ENCODE peak calls at places on chromosome 9, in six cellular contexts. B is SK-N-SH, A is BE2C, J is fibroblast of villous mesenchyme, D is lung, E is cardiac muscle cell. Q is an unnamed sample.
A peak's percentile ranks its signal among the peaks of the same experiment; 100 is the strongest.

GRCh38 chr9:97500263-97500662 is 1.2 kb upstream of the TMOD1 start:
- DNase-seq in B (no peak), A (no peak), J (no peak), D (no peak), E (no peak), Q (no peak)

GRCh38 chr9:121720311-121720991 is 69.0 kb downstream of the DAB2IP start:
- DNase-seq in B (no peak), A (no peak), J (no peak), D (no peak), E (no peak), Q (no peak)

GRCh38 chr9:133171161-133171955 is 7.6 kb upstream of the GBGT1 start:
- DNase-seq in B (no peak), A (no peak), J (no peak), D (no peak), E (no peak), Q (no peak)

GRCh38 chr9:125960631-125961030 is 213.5 kb downstream of the PBX3 start:
- DNase-seq in B (no peak), A (no peak), J (no peak), D (no peak), E (no peak), Q (no peak)

GRCh38 chr9:27426717-27427645 is 97.1 kb upstream of the IFNK start:
- DNase-seq in B (no peak), A (no peak), J (peak; percentile 72), D (no peak), E (peak; percentile 50), Q (no peak)

GRCh38 chr9:34665381-34666250 is 3.2 kb upstream of the CCL27 start:
- DNase-seq in B (peak; percentile 96), A (peak; percentile 96), J (peak; percentile 96), D (peak; percentile 97), E (peak; percentile 97), Q (peak; percentile 98)

GRCh38 chr9:114072181-114073140 is 5.6 kb downstream of the AMBP start:
- DNase-seq in B (no peak), A (no peak), J (no peak), D (peak; percentile 47), E (no peak), Q (peak; percentile 91)

GRCh38 chr9:126151031-126151670 is 175.5 kb upstream of the MVB12B start:
- DNase-seq in B (peak; percentile 45), A (no peak), J (no peak), D (peak; percentile 47), E (no peak), Q (no peak)

GRCh38 chr9:70477907-70478480 is 63.5 kb upstream of the KLF9 start:
- DNase-seq in B (no peak), A (no peak), J (no peak), D (peak; percentile 72), E (no peak), Q (no peak)

GRCh38 chr9:7315116-7315515 is 484.5 kb downstream of the DMAC1 start:
- DNase-seq in B (no peak), A (no peak), J (peak; percentile 13), D (no peak), E (no peak), Q (no peak)

GRCh38 chr9:126763130-126763764 is 41.6 kb upstream of the ZBTB43 start:
- DNase-seq in B (peak; percentile 42), A (peak; percentile 55), J (no peak), D (no peak), E (no peak), Q (no peak)

DNA sequence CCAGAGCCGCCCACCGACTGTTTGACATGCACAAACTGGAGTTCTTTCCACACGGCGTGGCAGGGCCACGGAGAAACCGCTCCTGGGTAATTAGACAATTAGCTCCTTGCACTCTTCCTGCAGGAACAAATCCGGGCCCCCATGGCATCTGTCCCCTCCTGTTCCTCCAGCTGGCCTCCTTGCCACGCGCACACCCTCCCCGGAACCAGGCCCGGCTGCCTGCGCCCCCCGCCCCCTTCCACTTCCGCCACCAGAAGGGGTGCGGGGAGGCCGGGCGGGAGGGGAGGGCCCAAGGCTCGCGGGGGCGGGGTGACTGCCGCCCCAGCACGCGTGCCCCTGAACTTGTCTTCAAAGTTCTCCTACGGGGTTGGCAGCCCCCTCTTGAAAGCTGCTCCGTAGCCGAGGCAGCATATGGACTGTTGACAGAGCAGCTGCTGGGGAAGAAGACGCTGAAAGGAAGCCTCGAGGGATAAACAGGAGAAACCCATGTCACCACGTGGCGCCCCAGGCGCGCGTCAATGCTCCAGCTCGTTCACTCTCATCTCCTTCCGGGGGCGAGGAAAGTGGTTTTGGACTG is 74.4 kb downstream of the SEC61B start:
- DNase-seq in B (peak; percentile 30), A (peak; percentile 61), J (peak; percentile 18), D (no peak), E (no peak), Q (no peak)
- H3K4me3 ChIP-seq in B (no peak overlapping the region), A (peak overlapping the region; percentile 35), J (no peak overlapping the region), D (no peak overlapping the region), E (no peak overlapping the region), Q (peak overlapping the region; percentile 42)

GRCh38 chr9:107922246-107922645 is 432.7 kb upstream of the KLF4 start:
- DNase-seq in B (no peak), A (no peak), J (no peak), D (no peak), E (no peak), Q (no peak)
- H3K4me3 ChIP-seq in B (no peak overlapping the region), A (no peak overlapping the region), J (no peak overlapping the region), D (no peak overlapping the region), E (no peak overlapping the region), Q (no peak overlapping the region)

GRCh38 chr9:131290767-131291370 is 1.3 kb downstream of the PLPP7 start:
- DNase-seq in B (no peak), A (no peak), J (no peak), D (no peak), E (no peak), Q (no peak)
- H3K4me3 ChIP-seq in B (peak overlapping the region; percentile 57), A (peak overlapping the region; percentile 81), J (peak overlapping the region; percentile 45), D (no peak overlapping the region), E (no peak overlapping the region), Q (peak overlapping the region; percentile 54)

GRCh38 chr9:127965953-127966352 is 14.8 kb downstream of the EEIG1 start:
- DNase-seq in B (peak; percentile 54), A (peak; percentile 25), J (no peak), D (no peak), E (no peak), Q (no peak)
- H3K4me3 ChIP-seq in B (no peak overlapping the region), A (no peak overlapping the region), J (no peak overlapping the region), D (no peak overlapping the region), E (no peak overlapping the region), Q (peak overlapping the region; percentile 10)

DNA sequence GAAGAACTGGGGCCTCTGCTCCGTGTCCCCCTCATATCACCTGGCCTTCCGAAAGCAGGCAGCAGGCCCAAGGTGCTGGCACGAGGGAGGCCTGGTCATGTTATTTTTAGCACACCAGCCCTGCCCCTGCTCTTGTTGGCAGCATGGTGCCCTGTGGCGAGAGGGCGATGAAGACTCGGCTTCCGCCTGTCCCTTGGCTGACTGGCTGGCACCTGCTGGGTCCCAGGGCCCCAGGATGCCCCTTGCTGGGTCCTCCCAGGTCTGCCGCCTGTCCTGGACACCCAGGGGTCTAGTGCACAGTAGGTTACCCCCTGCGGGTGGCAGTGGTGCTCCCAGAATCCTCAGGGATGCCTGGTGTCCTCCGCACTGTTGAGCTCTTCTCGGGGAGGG is 77.0 kb downstream of the RXRA start:
- DNase-seq in B (no peak), A (no peak), J (no peak), D (no peak), E (no peak), Q (peak; percentile 86)
- H3K4me3 ChIP-seq in B (no peak overlapping the region), A (no peak overlapping the region), J (no peak overlapping the region), D (no peak overlapping the region), E (no peak overlapping the region), Q (no peak overlapping the region)

DNA sequence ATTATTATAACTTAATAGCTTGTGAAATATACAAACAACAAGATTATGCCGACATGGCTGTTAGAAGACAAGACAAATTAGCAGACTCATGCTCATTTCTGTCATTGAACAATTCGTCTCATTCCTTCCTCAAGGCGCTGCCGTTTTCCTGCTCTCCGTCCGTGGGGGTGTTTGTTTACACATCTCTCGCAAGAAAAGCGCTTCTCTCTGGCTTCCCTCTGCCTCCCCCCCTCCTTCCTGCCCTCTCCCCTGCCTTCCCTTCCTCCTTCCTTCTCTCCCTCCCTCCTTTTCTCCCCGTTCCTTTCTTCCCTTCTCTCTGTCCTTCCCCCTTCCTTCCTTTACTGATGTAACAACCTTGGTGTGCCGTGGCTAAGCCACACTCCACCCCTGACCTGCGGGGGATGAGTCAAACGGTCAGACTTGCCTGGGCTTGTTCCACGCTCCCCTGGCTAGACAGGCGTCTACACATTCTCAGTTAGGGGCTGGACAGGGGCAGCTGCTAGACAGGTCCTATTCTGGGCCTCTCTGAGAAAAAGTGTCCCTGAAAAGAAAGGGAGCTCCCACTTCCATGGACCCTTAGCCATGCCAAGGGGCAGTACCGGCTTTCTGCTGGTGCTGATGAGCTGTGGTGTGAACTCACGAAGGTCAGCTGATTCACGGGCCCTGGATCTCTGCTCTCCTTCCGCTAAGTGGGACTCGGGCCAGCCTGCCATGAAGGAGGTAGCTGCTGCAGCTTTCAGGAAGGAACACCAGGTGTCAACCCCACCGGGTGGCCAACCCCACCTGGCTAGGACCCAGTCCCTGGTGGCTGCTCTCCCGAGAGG is 32.0 kb upstream of the SPTLC1 start:
- DNase-seq in B (no peak), A (no peak), J (peak; percentile 95), D (peak; percentile 54), E (no peak), Q (no peak)
- H3K4me3 ChIP-seq in B (no peak overlapping the region), A (no peak overlapping the region), J (peak overlapping the region; percentile 9), D (no peak overlapping the region), E (no peak overlapping the region), Q (no peak overlapping the region)

Q was measured in tibial artery.